ENCODE peak calls at places on chromosomes 7 and 10, in eight cellular contexts. N is thoracic aorta, F is adrenal gland, R is PC-3, D is fibroblast of lung, H is SJSA1, K is ovary, P is AG10803. I is an unnamed sample.

GRCh38 chr10:122142652-122143237 is 128.4 kb upstream of the BTBD16 start:
- DNase-seq in N (no peak), F (no peak), R (peak), D (no peak), H (no peak), K (no peak), P (no peak), I (no peak)

GRCh38 chr7:94244760-94245159 is 149.9 kb upstream of the COL1A2 start:
- DNase-seq in N (no peak), F (no peak), R (peak), D (no peak), H (no peak), K (no peak), P (peak), I (no peak)

GRCh38 chr7:28957822-28958234 is 302 bp downstream of the TRIL start:
- DNase-seq in N (no peak), F (no peak), R (no peak), D (no peak), H (no peak), K (no peak), P (no peak), I (no peak)

GRCh38 chr10:58818889-58819288 is 306.2 kb downstream of the BICC1 start:
- DNase-seq in N (no peak), F (no peak), R (peak), D (peak), H (no peak), K (no peak), P (peak), I (no peak)

GRCh38 chr10:58531084-58531695 is 18.5 kb downstream of the BICC1 start:
- DNase-seq in N (no peak), F (peak), R (peak), D (peak), H (peak), K (no peak), P (peak), I (peak)

GRCh38 chr7:100247152-100247757 is 27.5 kb downstream of the PVRIG start:
- DNase-seq in N (no peak), F (no peak), R (peak), D (peak), H (peak), K (no peak), P (peak), I (no peak)

GRCh38 chr7:154744226-154744860 is 258.6 kb downstream of the PAXIP1 start:
- DNase-seq in N (no peak), F (peak), R (peak), D (no peak), H (no peak), K (no peak), P (no peak), I (no peak)

GRCh38 chr10:133312769-133313145 is 4.0 kb downstream of the ZNF511 start:
- DNase-seq in N (no peak), F (no peak), R (no peak), D (no peak), H (no peak), K (no peak), P (no peak), I (no peak)

GRCh38 chr7:135775230-135775629 is 26.6 kb upstream of the FAM180A start:
- DNase-seq in N (no peak), F (no peak), R (no peak), D (no peak), H (no peak), K (no peak), P (peak), I (no peak)

GRCh38 chr10:49612513-49613159 is 1.2 kb upstream of the CHAT start:
- DNase-seq in N (no peak), F (no peak), R (peak), D (no peak), H (no peak), K (no peak), P (no peak), I (no peak)

GRCh38 chr10:49611815-49612512 is 1.9 kb downstream of the SLC18A3 start:
- DNase-seq in N (no peak), F (no peak), R (no peak), D (no peak), H (no peak), K (no peak), P (no peak), I (no peak)

GRCh38 chr10:49613882-49614241 is at the start of gene CHAT:
- DNase-seq in N (no peak), F (peak), R (no peak), D (no peak), H (no peak), K (no peak), P (no peak), I (peak)

GRCh38 chr10:49614242-49615198 is 683 bp downstream of the CHAT start:
- DNase-seq in N (no peak), F (peak), R (no peak), D (no peak), H (no peak), K (no peak), P (no peak), I (no peak)

DNA sequence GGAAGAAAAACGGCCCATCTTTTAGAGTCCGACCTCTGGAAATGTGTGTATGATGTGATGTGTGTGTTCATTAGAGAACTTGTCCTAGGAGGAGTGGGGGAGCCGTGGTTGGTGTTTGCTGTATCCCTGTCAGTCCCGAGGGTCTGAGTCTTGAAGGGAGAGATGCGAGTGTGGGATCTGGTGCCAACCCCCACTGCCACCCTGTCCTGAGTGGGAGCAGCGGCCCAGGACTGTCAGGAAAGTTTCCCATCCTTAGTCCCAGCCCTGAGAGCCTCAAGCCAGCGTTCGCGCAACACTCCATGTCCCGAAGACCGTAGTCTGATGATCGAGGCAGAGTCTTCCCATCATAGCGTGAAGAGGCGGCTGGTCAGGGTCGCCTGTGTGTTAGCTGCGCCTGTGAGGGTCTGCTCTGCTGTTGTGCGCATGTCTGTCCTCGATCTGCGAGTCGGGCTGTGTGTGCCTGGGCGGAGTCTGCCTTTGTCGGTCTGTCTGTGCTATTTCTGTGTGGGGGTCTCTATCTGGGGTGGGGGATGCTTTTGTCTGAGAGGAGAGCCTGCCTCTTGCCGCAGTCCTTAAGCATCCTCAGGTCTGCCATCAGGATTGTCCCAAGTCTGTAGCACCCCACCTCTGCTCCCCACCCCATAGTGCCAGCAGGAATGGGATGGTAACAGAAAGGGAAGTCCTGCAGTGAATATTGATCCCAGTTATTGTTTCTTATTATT is 516 bp upstream of the CHAT start:
- DNase-seq in N (no peak), F (no peak), R (no peak), D (no peak), H (no peak), K (no peak), P (no peak), I (no peak)
- H3K4me3 ChIP-seq in N (no peak), F (no peak), R (no peak), D (no peak), H (no peak), K (no peak), P (no peak), I (no peak)

GRCh38 chr7:2172311-2173183 is 60.2 kb downstream of the MAD1L1 start:
- DNase-seq in N (no peak), F (no peak), R (peak), D (peak), H (peak), K (peak), P (peak), I (no peak)
- H3K4me3 ChIP-seq in N (no peak), F (no peak), R (no peak), D (no peak), H (no peak), K (no peak), P (no peak), I (no peak)

GRCh38 chr10:105785721-105786120 is 1144.6 kb downstream of the SORCS3 start:
- DNase-seq in N (no peak), F (no peak), R (peak), D (no peak), H (no peak), K (no peak), P (no peak), I (no peak)
- H3K4me3 ChIP-seq in N (no peak), F (no peak), R (no peak), D (no peak), H (no peak), K (no peak), P (no peak), I (no peak)

GRCh38 chr10:11017575-11018425 is at the start of gene CELF2:
- DNase-seq in N (no peak), F (no peak), R (no peak), D (peak), H (no peak), K (peak), P (no peak), I (no peak)
- H3K4me3 ChIP-seq in N (peak), F (no peak), R (no peak), D (peak), H (no peak), K (peak), P (peak), I (peak)

GRCh38 chr7:132251327-132251659 is 325.0 kb downstream of the PLXNA4 start:
- DNase-seq in N (peak), F (no peak), R (peak), D (peak), H (no peak), K (peak), P (no peak), I (peak)
- H3K4me3 ChIP-seq in N (no peak), F (no peak), R (peak), D (no peak), H (no peak), K (no peak), P (no peak), I (no peak)

GRCh38 chr10:86967481-86967941 is 771 bp upstream of the ADIRF start:
- DNase-seq in N (no peak), F (no peak), R (no peak), D (no peak), H (no peak), K (no peak), P (no peak), I (peak)
- H3K4me3 ChIP-seq in N (peak), F (no peak), R (peak), D (no peak), H (no peak), K (no peak), P (peak), I (no peak)

GRCh38 chr10:35635576-35635975 is 6.5 kb downstream of the FZD8 start:
- DNase-seq in N (no peak), F (peak), R (peak), D (peak), H (peak), K (no peak), P (peak), I (peak)

GRCh38 chr10:35639021-35639521 is 3.0 kb downstream of the FZD8 start:
- DNase-seq in N (no peak), F (no peak), R (peak), D (no peak), H (no peak), K (no peak), P (no peak), I (no peak)

GRCh38 chr10:35636942-35637341 is 5.2 kb downstream of the FZD8 start:
- DNase-seq in N (no peak), F (no peak), R (peak), D (no peak), H (no peak), K (no peak), P (no peak), I (no peak)

GRCh38 chr10:35638116-35638515 is 4.0 kb downstream of the FZD8 start:
- DNase-seq in N (no peak), F (no peak), R (peak), D (no peak), H (no peak), K (no peak), P (no peak), I (no peak)

DNA sequence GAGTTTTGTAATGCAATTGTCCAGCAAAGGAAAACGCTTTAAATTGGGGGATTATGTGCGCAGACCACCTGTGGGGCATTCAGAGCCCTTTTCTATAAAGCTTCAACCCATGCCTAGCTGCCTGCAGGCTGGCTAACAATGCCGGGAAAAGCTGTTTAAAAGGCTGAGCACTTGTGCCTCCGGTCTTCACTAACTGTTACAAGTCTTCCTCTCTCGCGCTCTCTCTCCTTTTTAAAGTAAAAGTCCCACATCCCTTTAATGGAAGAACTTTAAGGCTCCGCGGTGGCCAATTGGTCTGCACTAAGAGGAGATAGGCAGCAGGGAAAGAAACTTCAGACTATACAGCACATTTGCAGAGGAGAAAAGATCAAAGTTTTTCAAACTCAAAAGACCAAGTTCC is 4.6 kb downstream of the FZD8 start:
- DNase-seq in N (no peak), F (no peak), R (peak), D (no peak), H (no peak), K (no peak), P (no peak), I (no peak)
- H3K4me3 ChIP-seq in N (peak), F (no peak), R (peak), D (no peak), H (no peak), K (no peak), P (no peak), I (no peak)

GRCh38 chr10:86667421-86668181 is 710 bp upstream of the LDB3 start:
- DNase-seq in N (no peak), F (no peak), R (no peak), D (no peak), H (no peak), K (no peak), P (no peak), I (no peak)
- H3K4me3 ChIP-seq in N (peak), F (no peak), R (no peak), D (no peak), H (no peak), K (no peak), P (no peak), I (no peak)